ENCODE peak calls at places on chromosome X, in four cellular contexts. A is mesenchymal stem cell, V is H9, O is neuronal stem cell. T is an unnamed sample.

GRCh38 chrX:38804481-38805293 is 3.4 kb downstream of the MID1IP1 start:
- DNase-seq in A (peak), V (no peak), O (peak), T (peak)

GRCh38 chrX:20742106-20742505 is 475.4 kb upstream of the RPS6KA3 start:
- DNase-seq in A (no peak), V (no peak), O (no peak), T (no peak)

GRCh38 chrX:80174925-80175574 is 160.5 kb downstream of the TBX22 start:
- DNase-seq in O (no peak), V (no peak), A (no peak), T (no peak)

GRCh38 chrX:88613338-88613737 is 133.7 kb upstream of the CPXCR1 start:
- DNase-seq in V (peak), O (peak), A (peak), T (peak)

GRCh38 chrX:123083924-123084323 is 100.2 kb upstream of the GRIA3 start:
- DNase-seq in O (no peak), A (no peak), V (no peak), T (peak)

GRCh38 chrX:23515028-23515427 is 152.3 kb upstream of the PRDX4 start:
- DNase-seq in V (no peak), O (no peak), A (no peak), T (no peak)

GRCh38 chrX:55841962-55842752 is 124.6 kb downstream of the RRAGB start:
- DNase-seq in O (no peak), V (no peak), A (no peak), T (no peak)

GRCh38 chrX:8743126-8743732 is 11.3 kb upstream of the ANOS1 start:
- DNase-seq in A (peak), V (peak), O (no peak), T (peak)

GRCh38 chrX:54447461-54447860 is 7.3 kb downstream of the TSR2 start:
- DNase-seq in V (peak), O (no peak), A (peak), T (no peak)

GRCh38 chrX:130728208-130728607 is 174.8 kb downstream of the ENOX2 start:
- DNase-seq in O (no peak), V (no peak), A (no peak), T (peak)

GRCh38 chrX:52271212-52271611 is 86.5 kb downstream of the MAGED4 start:
- DNase-seq in V (peak), O (no peak), A (peak), T (no peak)

GRCh38 chrX:28910501-28910900 is 323.3 kb downstream of the IL1RAPL1 start:
- DNase-seq in O (no peak), V (no peak), A (peak), T (no peak)

GRCh38 chrX:23884427-23885024 is 23.2 kb downstream of the APOO start:
- DNase-seq in A (peak), O (no peak), V (no peak), T (peak)

GRCh38 chrX:1450381-1451161 is 2.1 kb downstream of the ASMTL start:
- DNase-seq in A (no peak), O (no peak), V (peak), T (no peak)

GRCh38 chrX:70479197-70479969 is 34.7 kb downstream of the DLG3 start:
- DNase-seq in A (peak), O (no peak), V (no peak), T (no peak)

GRCh38 chrX:100373673-100374072 is 36.4 kb downstream of the PCDH19 start:
- DNase-seq in A (no peak), V (no peak), O (no peak), T (no peak)

GRCh38 chrX:31836479-31836878 is 764.6 kb upstream of the FTHL17 start:
- DNase-seq in V (no peak), A (no peak), O (no peak), T (no peak)

GRCh38 chrX:31209005-31209612 is 137.3 kb upstream of the FTHL17 start:
- DNase-seq in A (peak), O (no peak), V (no peak), T (peak)

GRCh38 chrX:13216139-13216538 is 103.7 kb downstream of the ATXN3L start:
- DNase-seq in O (no peak), V (no peak), A (peak), T (no peak)

GRCh38 chrX:75038925-75039324 is 113.7 kb upstream of the NEXMIF start:
- DNase-seq in A (peak), V (no peak), O (no peak), T (no peak)

GRCh38 chrX:13956998-13957397 is 72.7 kb downstream of the GEMIN8 start:
- DNase-seq in A (no peak), O (no peak), V (no peak), T (no peak)

GRCh38 chrX:115642895-115643530 is 82.0 kb downstream of the PLS3 start:
- DNase-seq in V (no peak), A (peak), O (peak), T (peak)

GRCh38 chrX:21766101-21766500 is 8.2 kb upstream of the SMPX start:
- DNase-seq in V (no peak), A (no peak), O (no peak), T (no peak)

GRCh38 chrX:21770631-21771321 is 12.9 kb upstream of the SMPX start:
- DNase-seq in A (no peak), V (peak), O (no peak), T (no peak)
- H2BK12ac ChIP-seq in A (no peak), V (no peak), O (no peak), T (peak)

GRCh38 chrX:41802958-41803357 is 79.0 kb downstream of the GPR82 start:
- DNase-seq in O (no peak), V (peak), A (no peak), T (no peak)

DNA sequence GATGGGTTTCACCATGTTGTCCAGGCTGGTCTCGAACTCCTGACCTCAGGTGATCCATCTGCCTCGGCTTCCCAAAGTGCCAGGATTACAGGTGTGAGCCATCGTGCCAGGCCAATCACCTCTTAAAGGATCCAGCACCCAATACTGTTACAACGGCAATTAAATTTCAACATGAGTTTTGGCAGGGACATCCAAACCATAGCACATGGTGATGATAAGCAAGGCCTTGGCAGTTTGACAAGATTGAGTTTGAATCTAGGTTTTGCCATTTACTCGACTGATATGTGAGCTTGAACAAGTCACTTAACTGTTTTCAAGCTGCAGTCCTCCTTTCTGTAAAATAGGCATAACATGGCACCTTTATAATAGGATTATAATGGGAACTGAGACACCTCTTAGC is 84.1 kb downstream of the GPR82 start:
- DNase-seq in V (no peak), A (no peak), O (no peak), T (no peak)
- H3K4ac ChIP-seq in V (no peak), A (no peak), O (no peak), T (no peak)

DNA sequence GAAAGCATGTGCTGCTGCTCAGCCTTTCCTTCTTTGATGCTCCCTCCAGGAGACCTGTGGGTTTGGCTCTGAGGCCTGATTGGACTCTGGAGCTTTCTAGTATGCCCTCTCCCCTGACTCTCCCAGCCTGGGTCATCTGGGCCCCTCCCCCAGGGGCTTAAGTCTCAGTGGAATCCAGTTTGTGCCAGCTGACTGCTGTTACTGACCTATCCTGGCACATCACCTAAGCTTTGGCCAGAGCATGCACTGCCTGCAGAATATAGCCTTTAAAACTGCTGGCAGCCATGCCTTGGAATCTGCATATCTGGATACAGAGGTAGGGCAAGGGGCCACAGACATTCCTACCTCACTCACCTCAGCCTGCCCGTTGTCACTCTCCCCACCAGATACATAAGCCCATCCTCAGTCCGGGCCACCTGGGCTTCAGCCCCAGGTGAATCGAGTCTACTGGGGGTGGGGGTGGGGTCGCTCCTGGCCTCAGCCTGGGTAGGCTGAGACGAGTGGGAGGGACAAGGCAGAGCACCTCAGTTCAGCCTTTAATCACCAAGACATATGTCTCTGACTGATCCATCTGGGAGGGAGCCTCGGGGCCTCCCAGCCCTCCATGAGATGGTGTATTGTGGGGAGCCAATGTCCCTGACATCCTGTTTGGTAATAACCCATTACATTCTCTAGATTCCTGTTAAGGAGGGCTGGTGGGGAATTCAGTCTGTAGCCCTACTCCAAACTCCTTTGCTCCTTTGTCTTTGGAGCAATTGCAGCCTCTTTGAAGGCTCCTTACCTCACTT is 61.2 kb downstream of the STARD8 start:
- DNase-seq in V (peak), A (no peak), O (no peak), T (no peak)
- H2BK12ac ChIP-seq in V (no peak), A (no peak), O (no peak), T (peak)

DNA sequence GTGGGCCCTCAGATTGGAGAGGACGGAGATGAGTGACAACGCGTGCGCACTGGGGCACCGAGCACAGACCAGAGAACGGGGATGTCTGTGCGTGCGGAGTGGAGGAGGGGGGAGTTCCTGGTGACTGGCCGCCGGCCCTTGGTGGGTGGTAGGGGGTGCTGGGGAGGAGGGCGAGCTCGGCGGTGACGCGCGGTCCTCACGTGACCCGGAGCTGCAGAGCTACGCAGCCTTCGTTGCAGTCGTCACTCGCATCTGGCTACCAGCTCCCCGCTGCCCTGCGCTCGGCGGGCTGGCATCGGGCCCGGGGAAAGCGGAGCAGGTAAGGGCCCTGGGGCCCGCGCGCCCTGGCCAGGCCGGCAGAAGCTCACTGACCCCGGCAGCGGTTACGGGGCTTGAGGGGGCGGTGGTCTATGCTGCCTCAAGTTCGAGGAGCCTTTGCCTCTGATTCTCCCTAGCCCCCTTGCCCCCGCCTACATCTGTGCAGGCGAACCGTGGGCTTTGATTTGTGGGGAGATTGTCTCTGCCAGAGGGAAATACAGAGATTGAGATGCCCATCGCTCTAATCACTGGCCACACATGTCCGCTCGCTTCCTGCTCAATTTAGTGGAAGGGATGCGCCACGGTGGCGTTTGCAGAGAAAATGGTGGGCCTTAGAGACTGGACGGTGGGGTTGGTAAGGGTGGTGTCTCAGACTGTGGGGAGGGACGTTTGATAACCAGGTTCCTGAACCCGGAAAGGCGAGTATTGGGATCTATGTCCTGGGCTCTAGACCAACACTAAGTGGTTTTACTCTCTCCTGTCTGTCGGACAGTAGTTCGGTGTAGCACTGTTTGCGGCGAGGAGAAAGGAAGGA is at the start of gene ARMCX4:
- DNase-seq in A (peak), V (peak), O (peak), T (no peak)
- H3K4ac ChIP-seq in A (no peak), V (no peak), O (no peak), T (no peak)

DNA sequence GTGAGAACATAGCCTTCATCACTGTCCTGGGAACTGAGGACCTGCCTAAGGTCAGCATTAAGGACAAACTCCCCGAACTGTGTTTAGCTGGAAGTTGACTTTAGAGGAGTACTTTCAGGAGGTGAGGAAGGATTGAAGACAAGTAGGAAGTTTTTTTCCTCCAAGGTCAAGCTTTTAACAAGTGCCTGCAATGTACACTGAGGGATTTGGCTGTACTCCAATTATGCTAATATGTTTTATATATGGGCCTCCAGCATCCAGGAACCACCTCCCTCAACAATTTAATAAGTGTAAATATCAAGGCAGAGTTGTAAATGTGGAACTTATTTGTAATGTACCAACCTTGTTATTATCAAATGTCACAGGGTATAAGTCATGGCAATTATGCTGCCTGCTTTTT is 726.2 kb downstream of the RPA4 start:
- DNase-seq in V (no peak), A (no peak), O (no peak), T (no peak)
- H2BK12ac ChIP-seq in V (no peak), A (no peak), O (no peak), T (no peak)

GRCh38 chrX:104310657-104311056 is 55.9 kb upstream of the ESX1 start:
- DNase-seq in A (no peak), O (no peak), V (no peak), T (no peak)
- H3K4ac ChIP-seq in A (no peak), O (no peak), V (no peak), T (no peak)

GRCh38 chrX:140123446-140123845 is 158.1 kb upstream of the CXorf66 start:
- DNase-seq in A (no peak), O (no peak), V (peak), T (no peak)
- H2BK12ac ChIP-seq in A (no peak), O (no peak), V (no peak), T (no peak)

GRCh38 chrX:134712272-134712671 is 54.0 kb upstream of the PLAC1 start:
- DNase-seq in A (no peak), V (no peak), O (no peak), T (no peak)
- H3K4ac ChIP-seq in A (no peak), V (no peak), O (no peak), T (no peak)

GRCh38 chrX:40106677-40107290 is 9.0 kb upstream of the BCOR start:
- DNase-seq in A (peak), O (no peak), V (peak), T (no peak)
- H2BK12ac ChIP-seq in A (peak), O (no peak), V (no peak), T (no peak)

GRCh38 chrX:47481160-47481559 is 1.9 kb downstream of the ZNF41 start:
- DNase-seq in V (no peak), O (no peak), A (no peak), T (no peak)

GRCh38 chrX:47482512-47483309 is at the start of gene ZNF41:
- DNase-seq in O (peak), V (peak), A (peak), T (peak)

GRCh38 chrX:47482065-47482511 is 934 bp downstream of the ZNF41 start:
- DNase-seq in O (no peak), V (no peak), A (no peak), T (no peak)

GRCh38 chrX:47484885-47485284 is 1.9 kb upstream of the ZNF41 start:
- DNase-seq in O (no peak), A (no peak), V (no peak), T (no peak)

DNA sequence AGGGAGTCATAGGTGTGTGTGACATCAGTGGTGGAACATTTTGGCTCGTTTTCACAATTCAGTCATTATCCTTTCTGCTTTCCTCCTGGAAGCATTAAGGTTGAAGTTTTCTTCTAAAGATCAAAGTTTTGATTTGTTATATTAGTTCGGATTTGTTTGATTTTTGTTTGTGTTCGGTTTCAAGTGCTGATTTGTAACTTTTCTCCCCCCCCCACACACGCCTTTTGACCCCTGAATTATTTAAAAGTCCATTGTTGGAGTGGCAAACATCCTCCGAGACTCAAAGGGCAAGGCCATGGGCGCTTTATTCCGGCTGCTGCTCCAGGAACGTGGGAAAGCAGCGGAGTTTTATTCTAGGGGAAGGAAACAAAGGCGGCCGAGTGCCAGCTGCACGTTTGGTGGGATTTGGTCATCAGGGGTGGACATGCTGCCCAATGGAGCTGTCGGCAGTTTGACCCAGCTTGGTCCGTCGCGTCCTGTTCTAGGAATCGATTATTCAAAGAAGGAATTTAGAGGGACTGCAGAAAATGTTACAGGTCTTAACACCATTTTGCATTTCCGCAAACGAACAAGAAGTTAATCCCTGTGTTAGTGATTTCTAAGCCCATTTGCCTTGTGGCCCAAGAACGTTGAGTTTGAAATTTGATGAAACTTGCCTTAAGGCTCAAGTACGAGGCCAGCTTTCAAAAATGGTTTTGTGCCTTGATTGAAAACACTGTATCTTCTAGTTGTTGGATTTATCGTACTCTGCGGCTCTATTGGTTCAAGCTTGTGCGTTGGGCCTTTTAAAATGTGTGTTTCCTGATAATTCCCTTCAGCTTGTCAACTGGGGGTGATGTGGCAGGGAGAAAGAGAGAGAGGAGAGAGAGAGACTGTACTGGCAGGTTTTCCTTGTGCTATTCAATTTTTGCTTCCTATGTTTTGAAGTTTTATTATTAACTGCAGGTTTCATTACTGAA is 567 bp upstream of the ZNF41 start:
- DNase-seq in O (no peak), A (peak), V (no peak), T (peak)
- H3K4ac ChIP-seq in O (no peak), A (peak), V (no peak), T (no peak)

T was measured in trophoblast cell.